ENCODE peak calls at places on chromosomes 11 and 22, in six cellular contexts. Z is cardiac fibroblast; B is A172; V is AG04449; P is stimulated activated CD4-positive, alpha-beta T cell treated with anti-CD3 and anti-CD28 coated beads, Interleukin-15, amount 100 ng/mL, for 24 hours; D is body of pancreas. N is an unnamed sample.
A peak's percentile ranks its signal among the peaks of the same experiment; 100 is the strongest.

GRCh38 chr22:17057959-17058814 is 26.6 kb upstream of the IL17RA start:
- DNase-seq in Z (peak; percentile 87), B (peak; percentile 43), V (no peak), P (peak; percentile 66), D (peak; percentile 77), N (peak; percentile 3)

GRCh38 chr11:62545437-62546243 is 966 bp downstream of the AHNAK start:
- DNase-seq in Z (peak; percentile 96), B (peak; percentile 90), V (peak; percentile 57), P (peak; percentile 76), D (peak; percentile 81), N (no peak)

GRCh38 chr11:126731526-126731925 is 269.0 kb downstream of the KIRREL3 start:
- DNase-seq in Z (no peak), B (no peak), V (no peak), P (no peak), D (no peak), N (no peak)

GRCh38 chr11:26916805-26917204 is 77.1 kb upstream of the FIBIN start:
- DNase-seq in Z (no peak), B (no peak), V (no peak), P (no peak), D (no peak), N (no peak)

GRCh38 chr11:69655479-69656394 is 14.8 kb downstream of the CCND1 start:
- DNase-seq in Z (no peak), B (no peak), V (no peak), P (no peak), D (no peak), N (no peak)

GRCh38 chr11:40885257-40885947 is 574.0 kb downstream of the LRRC4C start:
- DNase-seq in Z (no peak), B (no peak), V (no peak), P (no peak), D (no peak), N (no peak)

GRCh38 chr11:14821031-14821430 is 71.0 kb downstream of the CYP2R1 start:
- DNase-seq in Z (no peak), B (no peak), V (no peak), P (no peak), D (no peak), N (no peak)

GRCh38 chr22:35684732-35685131 is 32.9 kb upstream of the APOL5 start:
- DNase-seq in Z (no peak), B (no peak), V (no peak), P (no peak), D (no peak), N (no peak)

GRCh38 chr11:2885676-2886081 is at the start of gene CDKN1C:
- DNase-seq in Z (peak; percentile 94), B (peak; percentile 62), V (no peak), P (peak; percentile 81), D (peak; percentile 87), N (peak; percentile 81)

GRCh38 chr11:90532125-90532524 is 309.3 kb upstream of the CHORDC1 start:
- DNase-seq in Z (no peak), B (no peak), V (no peak), P (no peak), D (no peak), N (no peak)

GRCh38 chr11:109794501-109794900 is 298.7 kb upstream of the ZC3H12C start:
- DNase-seq in Z (no peak), B (peak; percentile 3), V (no peak), P (no peak), D (no peak), N (no peak)

N was measured in NCI-H774.